ENCODE peak calls at places on chromosomes 5 and 9, in eight cellular contexts. S is NB4, B is RWPE1, M is choroid plexus epithelial cell, T is B cell, O is Calu3, A is left ventricle myocardium inferior, N is neural crest cell. U is an unnamed sample.

GRCh38 chr5:17443333-17444125 is 54.5 kb upstream of the TAF11L2 start:
- DNase-seq in S (peak; percentile 98), B (no peak), M (peak; percentile 18), T (no peak), O (no peak), A (peak; percentile 28), N (no peak), U (no peak)

GRCh38 chr5:149376711-149377447 is 2.2 kb downstream of the IL17B start:
- DNase-seq in S (no peak), B (no peak), M (no peak), T (no peak), O (no peak), A (no peak), N (no peak), U (no peak)

GRCh38 chr9:70859694-70860093 is 261.7 kb downstream of the TRPM3 start:
- DNase-seq in S (no peak), B (no peak), M (no peak), T (no peak), O (no peak), A (no peak), N (no peak), U (no peak)

GRCh38 chr5:72985719-72986118 is 29.9 kb downstream of the FCHO2 start:
- DNase-seq in S (no peak), B (no peak), M (no peak), T (no peak), O (no peak), A (no peak), N (no peak), U (no peak)

GRCh38 chr9:37338218-37338617 is 84.3 kb upstream of the GRHPR start:
- DNase-seq in S (no peak), B (no peak), M (peak; percentile 5), T (no peak), O (no peak), A (no peak), N (no peak), U (no peak)

GRCh38 chr9:28032178-28032532 is 458.9 kb upstream of the C9orf72 start:
- DNase-seq in S (no peak), B (no peak), M (peak; percentile 40), T (no peak), O (no peak), A (no peak), N (no peak), U (no peak)

GRCh38 chr5:2023196-2023595 is 140.5 kb upstream of the IRX4 start:
- DNase-seq in S (no peak), B (peak; percentile 33), M (no peak), T (no peak), O (no peak), A (no peak), N (no peak), U (no peak)

GRCh38 chr9:124215551-124215910 is 42.2 kb upstream of the NEK6 start:
- DNase-seq in S (no peak), B (no peak), M (no peak), T (no peak), O (no peak), A (no peak), N (no peak), U (no peak)

GRCh38 chr5:124741711-124742496 is 4.5 kb downstream of the ZNF608 start:
- DNase-seq in S (no peak), B (peak; percentile 89), M (peak; percentile 96), T (no peak), O (peak; percentile 65), A (no peak), N (no peak), U (no peak)

GRCh38 chr5:103808464-103809106 is 246.0 kb upstream of the NUDT12 start:
- DNase-seq in S (peak; percentile 50), B (peak; percentile 55), M (peak; percentile 80), T (no peak), O (peak; percentile 65), A (no peak), N (peak; percentile 30), U (no peak)
- TF ChIP-seq CTCF in S (peak; percentile 89), B (peak; percentile 97), M (peak; percentile 100), T (no peak), O (peak; percentile 94), A (peak; percentile 57), N (peak; percentile 96), U (peak; percentile 95)

GRCh38 chr5:128085413-128085812 is 1.8 kb downstream of the SLC12A2 start:
- DNase-seq in S (no peak), B (no peak), M (no peak), T (no peak), O (no peak), A (no peak), N (no peak), U (no peak)

GRCh38 chr5:128084228-128085167 is 932 bp downstream of the SLC12A2 start:
- DNase-seq in S (peak; percentile 49), B (peak; percentile 50), M (peak; percentile 25), T (peak; percentile 60), O (peak; percentile 37), A (peak; percentile 44), N (peak; percentile 36), U (peak; percentile 54)

GRCh38 chr5:128082551-128083032 is 974 bp upstream of the SLC12A2 start:
- DNase-seq in S (no peak), B (no peak), M (no peak), T (no peak), O (no peak), A (no peak), N (no peak), U (no peak)

GRCh38 chr5:128083033-128083810 is at the start of gene SLC12A2:
- DNase-seq in S (peak; percentile 91), B (peak; percentile 93), M (peak; percentile 99), T (peak; percentile 95), O (peak; percentile 92), A (peak; percentile 92), N (peak; percentile 84), U (peak; percentile 95)

GRCh38 chr5:128083811-128084227 is 253 bp downstream of the SLC12A2 start:
- DNase-seq in S (no peak), B (peak; percentile 46), M (peak; percentile 71), T (no peak), O (no peak), A (no peak), N (peak; percentile 63), U (no peak)
- TF ChIP-seq CTCF in S (no peak), B (peak; percentile 61), M (peak; percentile 35), T (peak; percentile 30), O (no peak), A (peak; percentile 63), N (peak; percentile 43), U (no peak)

GRCh38 chr9:131981116-131981847 is 98.4 kb downstream of the MED27 start:
- DNase-seq in S (peak; percentile 11), B (no peak), M (peak; percentile 23), T (no peak), O (no peak), A (no peak), N (no peak), U (no peak)
- TF ChIP-seq CTCF in S (no peak), B (no peak), M (peak; percentile 18), T (no peak), O (no peak), A (no peak), N (no peak), U (no peak)

GRCh38 chr5:41721521-41721920 is 148.7 kb downstream of the OXCT1 start:
- DNase-seq in S (no peak), B (no peak), M (no peak), T (no peak), O (no peak), A (no peak), N (no peak), U (no peak)

GRCh38 chr5:41728281-41728680 is 141.9 kb downstream of the OXCT1 start:
- DNase-seq in S (no peak), B (no peak), M (no peak), T (no peak), O (no peak), A (no peak), N (no peak), U (no peak)

DNA sequence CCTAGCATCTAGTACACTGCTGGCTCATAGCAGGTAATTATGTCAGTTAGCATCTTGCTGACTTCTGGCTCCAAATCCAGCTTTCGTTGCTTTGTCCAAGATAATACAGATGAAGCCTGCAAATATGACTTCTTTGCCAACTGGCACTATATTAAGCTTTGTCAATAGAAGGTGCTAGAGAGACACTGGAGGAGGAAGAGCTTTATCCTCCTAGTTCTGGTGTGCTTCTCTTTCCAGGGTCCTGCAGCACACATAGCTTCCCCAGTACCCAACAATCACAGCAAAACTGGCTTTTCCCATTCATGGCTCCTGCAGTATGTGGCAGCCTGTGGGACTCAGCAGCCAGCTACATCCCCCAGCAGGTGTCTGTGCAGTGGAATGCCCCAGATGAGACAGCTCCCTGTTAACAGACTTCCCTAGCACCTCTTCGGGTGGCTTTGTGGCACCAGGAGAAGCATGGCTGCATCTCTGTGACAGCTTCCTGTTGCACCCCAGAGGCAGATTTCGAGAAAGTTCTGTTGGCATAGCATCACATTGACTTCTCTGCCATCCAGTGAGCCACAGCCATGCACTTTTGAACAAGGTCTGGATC is 147.8 kb downstream of the OXCT1 start:
- DNase-seq in S (no peak), B (no peak), M (peak; percentile 64), T (no peak), O (no peak), A (no peak), N (no peak), U (no peak)
- TF ChIP-seq CTCF in S (no peak), B (no peak), M (peak; percentile 62), T (no peak), O (no peak), A (no peak), N (no peak), U (peak; percentile 35)

GRCh38 chr5:37212096-37212495 is 37.1 kb downstream of the CPLANE1 start:
- DNase-seq in S (no peak), B (no peak), M (no peak), T (no peak), O (no peak), A (no peak), N (no peak), U (no peak)
- TF ChIP-seq CTCF in S (peak; percentile 3), B (no peak), M (no peak), T (no peak), O (no peak), A (no peak), N (no peak), U (no peak)

GRCh38 chr5:81786509-81786908 is 35.6 kb upstream of the SSBP2 start:
- DNase-seq in S (no peak), B (peak; percentile 45), M (no peak), T (no peak), O (no peak), A (no peak), N (no peak), U (no peak)

GRCh38 chr5:81782811-81783210 is 31.9 kb upstream of the SSBP2 start:
- DNase-seq in S (peak; percentile 43), B (no peak), M (peak; percentile 46), T (no peak), O (no peak), A (no peak), N (no peak), U (no peak)

GRCh38 chr5:81783401-81783800 is 32.5 kb upstream of the SSBP2 start:
- DNase-seq in S (peak; percentile 21), B (no peak), M (peak; percentile 26), T (no peak), O (no peak), A (no peak), N (no peak), U (no peak)

GRCh38 chr5:81787843-81788242 is 36.9 kb upstream of the SSBP2 start:
- DNase-seq in S (peak; percentile 80), B (no peak), M (peak; percentile 85), T (no peak), O (no peak), A (no peak), N (peak; percentile 44), U (no peak)

GRCh38 chr5:81785311-81785710 is 34.4 kb upstream of the SSBP2 start:
- DNase-seq in S (peak; percentile 83), B (no peak), M (no peak), T (no peak), O (no peak), A (no peak), N (no peak), U (no peak)
- TF ChIP-seq CTCF in S (no peak), B (no peak), M (no peak), T (no peak), O (no peak), A (no peak), N (no peak), U (no peak)